ENCODE peak calls at places on chromosomes 3 and 15, in nine cellular contexts. P is PC-3; H is AG04450; J is upper lobe of right lung; T is endodermal cell; D is B cell; O is CD4-positive, alpha-beta T cell; K is GM06990; I is tibial nerve. N is an unnamed sample.

GRCh38 chr3:180036678-180037455 is at the start of gene PEX5L:
- DNase-seq in P (peak; percentile 77), H (no peak), J (peak; percentile 80), T (peak; percentile 95), D (peak; percentile 3), O (no peak), K (peak; percentile 57), I (no peak), N (peak; percentile 73)

GRCh38 chr3:190026154-190026553 is 94.5 kb downstream of the P3H2 start:
- DNase-seq in P (peak; percentile 19), H (no peak), J (no peak), T (no peak), D (no peak), O (no peak), K (no peak), I (no peak), N (no peak)

GRCh38 chr15:31472636-31473383 is 146.2 kb downstream of the KLF13 start:
- DNase-seq in P (no peak), H (no peak), J (no peak), T (peak; percentile 61), D (peak; percentile 72), O (peak; percentile 40), K (peak; percentile 72), I (no peak), N (peak; percentile 83)

GRCh38 chr3:50192689-50193141 is 1.3 kb downstream of the GNAT1 start:
- DNase-seq in P (peak; percentile 85), H (peak; percentile 15), J (peak; percentile 82), T (peak; percentile 97), D (peak; percentile 88), O (peak; percentile 82), K (peak; percentile 60), I (peak; percentile 55), N (peak; percentile 85)

GRCh38 chr15:77667835-77668234 is 35.1 kb upstream of the LINGO1 start:
- DNase-seq in P (no peak), H (no peak), J (no peak), T (no peak), D (no peak), O (no peak), K (no peak), I (no peak), N (no peak)

GRCh38 chr15:70436428-70436827 is 326.9 kb downstream of the UACA start:
- DNase-seq in P (no peak), H (no peak), J (no peak), T (no peak), D (no peak), O (no peak), K (peak; percentile 33), I (no peak), N (peak; percentile 56)

GRCh38 chr15:52783191-52783829 is 6.8 kb downstream of the ONECUT1 start:
- DNase-seq in P (no peak), H (no peak), J (peak; percentile 60), T (peak; percentile 90), D (peak; percentile 35), O (no peak), K (no peak), I (no peak), N (no peak)

GRCh38 chr15:83320404-83320803 is 35.9 kb upstream of the BNC1 start:
- DNase-seq in P (no peak), H (no peak), J (no peak), T (no peak), D (no peak), O (no peak), K (no peak), I (no peak), N (no peak)

GRCh38 chr3:30693470-30694120 is 87.2 kb downstream of the TGFBR2 start:
- DNase-seq in P (peak; percentile 82), H (peak; percentile 48), J (no peak), T (peak; percentile 71), D (peak; percentile 70), O (no peak), K (peak; percentile 12), I (no peak), N (peak; percentile 48)

GRCh38 chr3:151169700-151170224 is 33.3 kb downstream of the GPR171 start:
- DNase-seq in P (no peak), H (no peak), J (peak; percentile 79), T (no peak), D (peak; percentile 53), O (no peak), K (peak; percentile 48), I (no peak), N (peak; percentile 29)

GRCh38 chr15:101046826-101047225 is 127.7 kb downstream of the LRRK1 start:
- DNase-seq in P (no peak), H (no peak), J (no peak), T (peak; percentile 34), D (no peak), O (no peak), K (no peak), I (no peak), N (no peak)

GRCh38 chr15:68431037-68431791 is 749 bp downstream of the ITGA11 start:
- DNase-seq in P (no peak), H (no peak), J (no peak), T (peak; percentile 78), D (no peak), O (no peak), K (no peak), I (no peak), N (no peak)

GRCh38 chr3:138328341-138328740 is 1.3 kb downstream of the NME9 start:
- DNase-seq in P (no peak), H (no peak), J (no peak), T (no peak), D (no peak), O (no peak), K (no peak), I (no peak), N (no peak)

GRCh38 chr3:50675179-50676030 is 678 bp downstream of the DOCK3 start:
- DNase-seq in P (no peak), H (no peak), J (peak; percentile 78), T (peak; percentile 89), D (peak; percentile 59), O (peak; percentile 40), K (no peak), I (no peak), N (peak; percentile 39)

GRCh38 chr15:96166223-96167200 is 164.0 kb upstream of the NR2F2 start:
- DNase-seq in P (no peak), H (no peak), J (no peak), T (no peak), D (no peak), O (no peak), K (no peak), I (no peak), N (no peak)

GRCh38 chr15:92652576-92652966 is 3.0 kb downstream of the FAM174B start:
- DNase-seq in P (peak; percentile 38), H (no peak), J (no peak), T (no peak), D (no peak), O (no peak), K (no peak), I (no peak), N (no peak)

GRCh38 chr3:72547183-72547582 is 301.1 kb downstream of the SHQ1 start:
- DNase-seq in P (no peak), H (no peak), J (no peak), T (no peak), D (no peak), O (no peak), K (no peak), I (no peak), N (no peak)
- TF ChIP-seq CTCF in P (no peak), H (no peak), J (no peak), T (no peak), D (no peak), O (no peak), K (no peak), I (no peak), N (no peak)

DNA sequence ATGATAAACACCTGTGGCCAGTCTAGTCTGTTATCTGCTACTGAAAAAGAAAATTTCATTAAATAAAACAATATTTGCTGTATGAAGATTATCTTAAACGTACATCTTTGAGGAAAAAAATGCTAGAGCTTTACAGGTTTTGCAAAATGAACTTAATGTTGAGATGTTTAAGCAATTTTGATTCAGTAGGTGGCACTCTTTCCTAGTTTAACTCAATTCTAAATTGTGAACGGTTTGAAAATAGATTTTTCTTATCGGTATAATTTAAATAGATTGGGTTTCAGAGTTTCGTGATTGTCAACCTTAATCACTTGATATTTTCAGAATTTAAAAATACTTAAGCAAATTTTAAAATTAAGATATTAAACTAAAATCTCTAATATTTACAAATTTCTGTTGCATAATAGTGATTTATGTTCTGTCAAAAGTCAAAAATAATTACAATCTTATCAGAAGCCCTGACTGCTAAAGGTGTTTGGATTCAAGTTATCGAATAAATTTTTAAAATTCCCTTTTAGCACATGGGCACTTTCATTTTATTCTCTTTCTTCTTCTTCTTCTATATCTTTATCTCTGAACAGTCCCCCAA is 7.0 kb upstream of the RNF111 start:
- DNase-seq in P (peak; percentile 51), H (no peak), J (no peak), T (no peak), D (peak; percentile 52), O (no peak), K (peak; percentile 37), I (no peak), N (peak; percentile 25)
- TF ChIP-seq CTCF in P (peak; percentile 60), H (peak; percentile 54), J (peak; percentile 56), T (peak; percentile 75), D (peak; percentile 79), O (peak; percentile 78), K (peak; percentile 33), I (peak; percentile 36), N (peak; percentile 44)

DNA sequence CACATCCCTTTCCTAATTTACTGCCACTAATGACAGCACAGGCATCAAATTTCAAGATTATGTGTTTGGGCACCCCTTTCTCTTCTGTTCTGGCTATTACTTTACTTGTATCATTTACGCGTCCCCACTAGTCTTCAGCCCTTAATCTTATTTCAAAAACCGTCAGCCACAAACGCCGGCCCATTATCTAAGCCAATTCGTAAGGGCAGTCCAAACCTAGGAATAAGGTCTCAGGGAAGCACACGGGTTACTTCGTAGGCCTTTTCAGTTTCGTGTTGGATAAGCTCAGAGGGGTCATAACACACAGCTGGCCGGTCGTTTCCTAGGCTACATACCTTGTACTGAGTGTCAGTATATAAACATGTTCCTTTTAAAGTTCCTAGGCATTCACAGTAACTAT is 5.1 kb upstream of the DNAAF4 start:
- DNase-seq in P (no peak), H (no peak), J (no peak), T (no peak), D (no peak), O (no peak), K (no peak), I (no peak), N (no peak)
- TF ChIP-seq CTCF in P (no peak), H (no peak), J (no peak), T (no peak), D (no peak), O (no peak), K (no peak), I (no peak), N (no peak)

GRCh38 chr15:53808058-53808703 is 48.7 kb upstream of the WDR72 start:
- DNase-seq in P (peak; percentile 13), H (no peak), J (no peak), T (no peak), D (no peak), O (no peak), K (no peak), I (no peak), N (peak; percentile 10)

GRCh38 chr15:53807500-53807899 is 48.0 kb upstream of the WDR72 start:
- DNase-seq in P (no peak), H (no peak), J (no peak), T (no peak), D (no peak), O (no peak), K (no peak), I (no peak), N (no peak)

DNA sequence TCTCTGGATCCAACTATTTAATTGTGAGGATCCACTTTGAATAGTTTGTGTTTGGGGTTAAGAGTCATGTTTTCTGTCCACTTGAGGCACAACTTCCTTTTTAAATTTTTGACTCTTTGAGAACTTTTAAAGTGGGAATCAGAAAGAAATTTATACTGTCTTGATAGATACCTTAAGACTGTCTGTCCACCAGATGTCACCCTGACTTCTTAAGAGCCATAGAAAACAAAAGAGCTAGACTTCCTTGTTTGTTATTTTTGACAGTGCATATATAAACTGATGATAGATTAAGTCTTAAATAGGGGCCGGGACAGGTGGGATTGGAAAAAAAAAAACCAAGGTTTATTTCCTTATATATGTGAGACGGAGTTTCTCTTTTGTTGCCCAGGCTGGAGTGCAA is 52.1 kb upstream of the WDR72 start:
- DNase-seq in P (peak; percentile 30), H (no peak), J (no peak), T (no peak), D (no peak), O (no peak), K (no peak), I (no peak), N (no peak)
- TF ChIP-seq CTCF in P (peak; percentile 51), H (no peak), J (peak; percentile 24), T (peak; percentile 69), D (no peak), O (no peak), K (peak; percentile 24), I (no peak), N (no peak)